ENCODE peak calls at places on chromosomes 11 and 22, in six cellular contexts. A, E, J, C, N and W are unnamed samples.

GRCh38 chr22:49735411-49736311 is 92.0 kb downstream of the BRD1 start:
- DNase-seq in A (no peak), E (peak), J (no peak), C (no peak), N (no peak), W (no peak)

GRCh38 chr22:36258750-36259619 is 6.1 kb downstream of the APOL1 start:
- DNase-seq in A (peak), E (no peak), J (no peak), C (peak), N (no peak), W (no peak)

GRCh38 chr11:34380696-34381095 is 22.9 kb upstream of the ABTB2 start:
- DNase-seq in A (peak), E (no peak), J (peak), C (no peak), N (no peak), W (no peak)

GRCh38 chr11:19194620-19195308 is 7.0 kb downstream of the CSRP3 start:
- DNase-seq in A (no peak), E (no peak), J (no peak), C (no peak), N (no peak), W (no peak)

GRCh38 chr11:34266090-34266912 is 91.5 kb downstream of the ABTB2 start:
- DNase-seq in A (peak), E (no peak), J (no peak), C (peak), N (peak), W (peak)

GRCh38 chr22:36419177-36419911 is 31.6 kb upstream of the MYH9 start:
- DNase-seq in A (peak), E (no peak), J (no peak), C (peak), N (no peak), W (peak)

GRCh38 chr11:117796456-117797428 is at the start of gene DSCAML1:
- DNase-seq in A (no peak), E (peak), J (no peak), C (peak), N (no peak), W (no peak)

GRCh38 chr22:28594784-28595324 is 84.8 kb downstream of the TTC28 start:
- DNase-seq in A (peak), E (no peak), J (peak), C (no peak), N (no peak), W (peak)

GRCh38 chr22:28297504-28297903 is 378.4 kb upstream of the PITPNB start:
- DNase-seq in A (no peak), E (peak), J (no peak), C (no peak), N (no peak), W (no peak)

GRCh38 chr22:29580200-29580810 is 608 bp downstream of the NIPSNAP1 start:
- DNase-seq in A (no peak), E (no peak), J (no peak), C (peak), N (no peak), W (no peak)

GRCh38 chr11:86916330-86916729 is 38.9 kb downstream of the FZD4 start:
- DNase-seq in A (peak), E (no peak), J (peak), C (no peak), N (no peak), W (peak)

GRCh38 chr22:21641417-21641794 is 696 bp upstream of the SDF2L1 start:
- DNase-seq in A (peak), E (no peak), J (peak), C (peak), N (no peak), W (no peak)

GRCh38 chr11:76669901-76670474 is 559 bp downstream of the LRRC32 start:
- DNase-seq in A (peak), E (peak), J (no peak), C (no peak), N (peak), W (no peak)

GRCh38 chr11:832529-833113 is at the start of gene CD151:
- DNase-seq in A (peak), E (no peak), J (peak), C (no peak), N (no peak), W (no peak)

GRCh38 chr11:831951-832528 is 712 bp upstream of the CD151 start:
- DNase-seq in A (no peak), E (no peak), J (no peak), C (no peak), N (no peak), W (no peak)

GRCh38 chr11:833114-833791 is 501 bp downstream of the CD151 start:
- DNase-seq in A (peak), E (no peak), J (peak), C (no peak), N (no peak), W (no peak)

GRCh38 chr11:834371-835316 is 1.9 kb downstream of the CD151 start:
- DNase-seq in A (peak), E (peak), J (peak), C (no peak), N (peak), W (no peak)

GRCh38 chr11:833849-834311 is 1.1 kb downstream of the CD151 start:
- DNase-seq in A (peak), E (no peak), J (peak), C (no peak), N (no peak), W (no peak)
- H3K4me3 ChIP-seq in A (peak), E (peak), J (peak), C (peak), N (peak), W (peak)

GRCh38 chr11:75242722-75243600 is 2.4 kb downstream of the TPBGL start:
- DNase-seq in A (no peak), E (peak), J (no peak), C (no peak), N (no peak), W (no peak)

GRCh38 chr11:75246006-75246672 is 5.6 kb downstream of the TPBGL start:
- DNase-seq in A (no peak), E (peak), J (no peak), C (no peak), N (no peak), W (no peak)

GRCh38 chr11:75246673-75247350 is 6.2 kb downstream of the TPBGL start:
- DNase-seq in A (no peak), E (peak), J (no peak), C (no peak), N (no peak), W (no peak)

GRCh38 chr11:75244052-75244814 is 3.7 kb downstream of the TPBGL start:
- DNase-seq in A (no peak), E (peak), J (no peak), C (no peak), N (no peak), W (no peak)

DNA sequence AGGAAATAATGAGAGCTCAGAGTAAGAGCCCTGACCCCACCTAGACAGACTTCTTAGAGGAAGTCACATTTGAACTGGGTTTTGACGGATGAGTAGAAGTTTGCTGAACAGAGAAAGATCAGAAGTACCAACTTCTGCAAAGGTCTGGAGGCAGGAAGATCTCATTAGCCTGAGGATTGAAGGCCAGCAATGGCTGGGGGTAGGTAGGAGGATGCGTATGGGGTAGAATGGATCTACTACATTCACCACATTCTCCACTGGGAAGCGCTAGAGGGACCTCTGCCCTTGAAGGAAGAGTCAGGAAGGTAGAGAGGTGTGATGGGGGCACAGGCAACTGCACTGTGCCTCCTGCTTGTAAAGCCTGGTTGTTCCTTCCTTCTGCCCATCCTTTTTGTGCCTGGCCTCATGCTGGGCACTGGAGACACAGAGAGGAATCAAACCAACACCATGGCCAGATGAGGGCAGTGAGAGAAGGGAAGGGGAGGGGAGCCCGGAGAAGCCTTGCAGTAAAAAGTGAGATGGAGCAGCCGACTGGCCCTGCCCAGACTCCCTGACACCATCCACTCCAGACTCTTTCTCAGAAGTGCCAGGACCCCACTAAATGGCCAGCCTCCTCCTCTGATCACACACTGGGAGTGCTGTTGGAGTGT is 4.9 kb downstream of the TPBGL start:
- DNase-seq in A (no peak), E (peak), J (peak), C (no peak), N (no peak), W (no peak)
- TF ChIP-seq CTCF in A (no peak), E (no peak), J (peak), C (no peak), N (no peak), W (peak)

DNA sequence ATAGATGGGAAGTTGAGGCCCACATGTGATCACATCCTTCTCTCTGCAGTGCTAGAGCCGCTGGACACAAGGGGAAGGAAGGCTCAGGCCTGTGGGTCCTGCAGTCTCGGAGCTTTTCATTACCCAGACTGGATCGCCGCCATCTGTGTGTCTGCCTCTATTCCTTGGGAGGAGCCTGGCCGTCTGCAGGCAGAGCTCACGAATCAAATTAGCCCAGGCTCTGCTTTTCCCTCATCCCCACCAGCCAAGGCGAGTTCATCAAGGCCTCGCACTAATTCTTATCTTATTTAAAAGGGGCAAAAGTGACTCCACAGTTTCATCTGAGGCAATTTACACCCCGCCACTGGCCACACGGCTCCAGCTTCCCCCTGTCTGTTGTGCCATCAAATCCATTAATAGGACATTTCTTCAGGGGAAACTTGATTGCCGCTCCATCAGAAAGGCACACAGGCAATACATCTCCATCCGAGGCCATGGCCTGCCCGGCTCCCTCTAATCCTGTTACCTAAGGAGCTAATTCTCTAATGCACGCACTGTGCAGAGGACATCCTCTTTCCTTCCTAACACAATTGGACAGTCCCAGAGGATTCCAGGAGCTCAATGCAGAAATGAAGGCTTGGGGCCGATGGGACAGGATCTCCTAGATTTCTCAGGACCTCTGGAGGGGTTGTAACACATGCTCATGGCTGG is 3.3 kb upstream of the HTR3A start:
- DNase-seq in A (no peak), E (no peak), J (no peak), C (no peak), N (no peak), W (no peak)
- H3K4me3 ChIP-seq in A (no peak), E (no peak), J (no peak), C (no peak), N (no peak), W (no peak)

GRCh38 chr11:12148466-12148865 is 38.1 kb downstream of the MICAL2 start:
- DNase-seq in A (no peak), E (no peak), J (no peak), C (no peak), N (no peak), W (no peak)
- TF ChIP-seq CTCF in A (no peak), E (no peak), J (no peak), C (no peak), N (no peak), W (no peak)